ENCODE peak calls at places on chromosome 7, in seven cellular contexts. V is iris pigment epithelial cell; Q is CD8-positive, alpha-beta memory T cell; U is NCI-H345; C is stimulated activated CD4-positive, alpha-beta T cell treated with anti-CD3 and anti-CD28 coated beads, Interleukin-4, amount 100 ng/mL, for 4 hours; H is GM06990; D is WTC11. A is an unnamed sample.

GRCh38 chr7:135536160-135536559 is 21.6 kb upstream of the NUP205 start:
- DNase-seq in U (no peak), Q (no peak), H (no peak), C (no peak), D (no peak), V (peak), A (no peak)

GRCh38 chr7:124702385-124702784 is 63.2 kb downstream of the GPR37 start:
- DNase-seq in V (peak), C (no peak), H (no peak), Q (no peak), U (no peak), D (no peak), A (no peak)

GRCh38 chr7:50142421-50143113 is 49.5 kb upstream of the ZPBP start:
- DNase-seq in D (no peak), C (no peak), U (peak), V (peak), Q (peak), H (no peak), A (peak)

GRCh38 chr7:7761340-7761973 is 43.0 kb upstream of the RPA3 start:
- DNase-seq in C (no peak), Q (peak), H (no peak), U (no peak), V (peak), D (no peak), A (peak)

GRCh38 chr7:47807756-47808155 is 140.5 kb downstream of the PKD1L1 start:
- DNase-seq in V (no peak), H (no peak), U (no peak), C (no peak), D (peak), Q (no peak), A (no peak)

GRCh38 chr7:157176771-157177170 is 38.0 kb downstream of the UBE3C start:
- DNase-seq in V (peak), C (no peak), U (no peak), Q (no peak), H (no peak), D (no peak), A (no peak)

GRCh38 chr7:32587431-32587948 is 92.2 kb downstream of the AVL9 start:
- DNase-seq in H (no peak), C (no peak), D (no peak), U (no peak), Q (no peak), V (peak), A (no peak)

GRCh38 chr7:128841961-128842673 is 11.9 kb downstream of the FLNC start:
- DNase-seq in H (peak), V (peak), C (peak), U (peak), D (peak), Q (peak), A (no peak)

GRCh38 chr7:130288829-130289228 is 4.1 kb upstream of the CPA4 start:
- DNase-seq in U (no peak), H (no peak), C (no peak), V (peak), D (no peak), Q (no peak), A (peak)

GRCh38 chr7:96306385-96307125 is 15.3 kb downstream of the SLC25A13 start:
- DNase-seq in V (no peak), U (no peak), D (no peak), H (no peak), Q (no peak), C (no peak), A (no peak)

GRCh38 chr7:91519241-91520200 is 255.3 kb downstream of the FZD1 start:
- DNase-seq in Q (no peak), U (peak), C (no peak), H (no peak), V (peak), D (no peak), A (no peak)

GRCh38 chr7:14995774-14996173 is 93.2 kb upstream of the DGKB start:
- DNase-seq in C (no peak), U (no peak), V (peak), Q (no peak), D (no peak), H (no peak), A (no peak)

GRCh38 chr7:13990319-13990983 is 985 bp upstream of the ETV1 start:
- DNase-seq in D (peak), V (peak), U (peak), C (no peak), H (peak), Q (peak), A (peak)

GRCh38 chr7:51255536-51256243 is 60.9 kb downstream of the COBL start:
- DNase-seq in C (no peak), Q (no peak), V (no peak), U (no peak), D (no peak), H (no peak), A (no peak)

GRCh38 chr7:114663502-114663901 is 248.9 kb downstream of the FOXP2 start:
- DNase-seq in C (no peak), H (peak), V (peak), U (peak), Q (no peak), D (no peak), A (peak)

GRCh38 chr7:7913506-7913905 is 55.1 kb upstream of the GLCCI1 start:
- DNase-seq in U (no peak), C (no peak), V (peak), D (no peak), H (no peak), Q (no peak), A (no peak)

GRCh38 chr7:70229242-70229641 is 631.0 kb downstream of the AUTS2 start:
- DNase-seq in C (no peak), U (no peak), Q (no peak), D (no peak), V (no peak), H (no peak), A (no peak)

GRCh38 chr7:44087914-44088838 is 5.8 kb upstream of the POLM start:
- DNase-seq in V (peak), H (no peak), D (no peak), U (no peak), Q (no peak), C (no peak), A (no peak)

GRCh38 chr7:117110480-117111315 is 157.4 kb downstream of the ST7 start:
- DNase-seq in C (peak), V (no peak), Q (peak), D (no peak), U (peak), H (peak), A (no peak)

GRCh38 chr7:43362652-43363428 is 220.1 kb upstream of the STK17A start:
- DNase-seq in V (peak), H (no peak), U (peak), D (no peak), Q (no peak), C (no peak), A (no peak)

GRCh38 chr7:44375236-44375699 is 49.9 kb upstream of the CAMK2B start:
- DNase-seq in V (no peak), C (no peak), U (no peak), D (peak), Q (no peak), H (no peak), A (no peak)

GRCh38 chr7:116327751-116328150 is 117.4 kb downstream of the TES start:
- DNase-seq in H (no peak), D (no peak), U (no peak), Q (no peak), V (peak), C (no peak), A (no peak)

GRCh38 chr7:115227473-115228235 is 305.8 kb downstream of the MDFIC start:
- DNase-seq in C (no peak), V (no peak), Q (no peak), H (no peak), U (no peak), D (no peak), A (no peak)

GRCh38 chr7:30988346-30989005 is 24.7 kb downstream of the GHRHR start:
- DNase-seq in V (no peak), U (no peak), Q (no peak), C (no peak), D (peak), H (no peak), A (peak)

GRCh38 chr7:132857031-132857430 is 224.9 kb downstream of the CHCHD3 start:
- DNase-seq in D (no peak), U (no peak), V (no peak), Q (no peak), H (no peak), C (no peak), A (no peak)

GRCh38 chr7:78095549-78095948 is 297.0 kb downstream of the PHTF2 start:
- DNase-seq in Q (no peak), H (no peak), U (no peak), C (no peak), V (peak), D (no peak), A (no peak)

GRCh38 chr7:159188011-159188410 is 43.3 kb upstream of the VIPR2 start:
- DNase-seq in Q (no peak), V (no peak), D (no peak), H (no peak), C (no peak), U (no peak), A (no peak)

GRCh38 chr7:630111-630511 is 96.4 kb upstream of the DNAAF5 start:
- DNase-seq in H (no peak), C (no peak), U (no peak), D (no peak), Q (no peak), V (no peak), A (no peak)

GRCh38 chr7:108094933-108095710 is 35.0 kb downstream of the LAMB4 start:
- DNase-seq in D (no peak), C (no peak), V (peak), U (peak), H (no peak), Q (no peak), A (no peak)

GRCh38 chr7:16847381-16847860 is 34.4 kb downstream of the AGR3 start:
- DNase-seq in C (no peak), Q (no peak), D (no peak), V (peak), H (no peak), U (no peak), A (peak)

GRCh38 chr7:130352335-130353074 is 7.9 kb downstream of the CPA5 start:
- DNase-seq in Q (no peak), H (no peak), V (peak), C (no peak), U (peak), D (no peak), A (peak)